ENCODE peak calls at places on chromosome 5, in nine cellular contexts. U is body of pancreas; P is naive thymus-derived CD4-positive, alpha-beta T cell; W is OCI-LY7; D is transverse colon; F is HCT116; C is neuronal stem cell; I is trophoblast cell; Z is SK-N-SH. K is an unnamed sample. For H3K36me3, the result is how much of the 10 kb centered on the place peaks cover.

GRCh38 chr5:99674086-99674485 is 745.3 kb upstream of the CHD1 start:
- DNase-seq in U (no peak), P (no peak), W (no peak), D (no peak), F (no peak), C (no peak), I (no peak), Z (no peak), K (no peak)

GRCh38 chr5:179905144-179905526 is 2.6 kb downstream of the TBC1D9B start:
- DNase-seq in U (no peak), P (no peak), W (no peak), D (no peak), F (no peak), C (no peak), I (no peak), Z (no peak), K (no peak)

GRCh38 chr5:160030631-160031377 is 21.9 kb downstream of the TTC1 start:
- DNase-seq in U (no peak), P (no peak), W (no peak), D (no peak), F (no peak), C (no peak), I (no peak), Z (peak), K (no peak)

GRCh38 chr5:54601832-54602231 is 84.3 kb downstream of the SNX18 start:
- DNase-seq in U (no peak), P (no peak), W (no peak), D (no peak), F (no peak), C (no peak), I (peak), Z (no peak), K (no peak)

GRCh38 chr5:67805666-67806348 is 409.7 kb upstream of the PIK3R1 start:
- DNase-seq in U (no peak), P (no peak), W (no peak), D (no peak), F (no peak), C (peak), I (peak), Z (no peak), K (no peak)

GRCh38 chr5:24681106-24681505 is 36.3 kb upstream of the CDH10 start:
- DNase-seq in U (no peak), P (no peak), W (no peak), D (no peak), F (no peak), C (no peak), I (no peak), Z (no peak), K (no peak)

GRCh38 chr5:61202213-61202612 is 39.9 kb upstream of the SMIM15 start:
- DNase-seq in U (no peak), P (no peak), W (no peak), D (no peak), F (no peak), C (no peak), I (no peak), Z (no peak), K (no peak)

GRCh38 chr5:79135790-79136553 is 24.4 kb downstream of the BHMT start:
- DNase-seq in U (no peak), P (no peak), W (no peak), D (no peak), F (no peak), C (no peak), I (no peak), Z (no peak), K (no peak)

GRCh38 chr5:95810305-95811125 is 12.0 kb downstream of the GLRX start:
- DNase-seq in U (no peak), P (peak), W (no peak), D (no peak), F (no peak), C (no peak), I (no peak), Z (no peak), K (no peak)

GRCh38 chr5:144309265-144309664 is 138.6 kb downstream of the KCTD16 start:
- DNase-seq in U (peak), P (no peak), W (no peak), D (no peak), F (no peak), C (no peak), I (no peak), Z (no peak), K (no peak)

GRCh38 chr5:127844631-127845030 is 141.4 kb downstream of the CCDC192 start:
- DNase-seq in U (no peak), P (no peak), W (no peak), D (peak), F (no peak), C (no peak), I (no peak), Z (no peak), K (no peak)

GRCh38 chr5:137486707-137487106 is 12.4 kb downstream of the SPOCK1 start:
- DNase-seq in U (peak), P (no peak), W (no peak), D (no peak), F (no peak), C (no peak), I (no peak), Z (no peak), K (no peak)

GRCh38 chr5:9033524-9033923 is 512.4 kb downstream of the SEMA5A start:
- DNase-seq in U (no peak), P (no peak), W (no peak), D (no peak), F (no peak), C (no peak), I (no peak), Z (no peak), K (no peak)

GRCh38 chr5:169003721-169004481 is 297.0 kb downstream of the SLIT3 start:
- DNase-seq in U (no peak), P (no peak), W (no peak), D (no peak), F (no peak), C (no peak), I (no peak), Z (peak), K (no peak)

GRCh38 chr5:127011151-127011550 is 19.2 kb downstream of the MARCHF3 start:
- DNase-seq in U (no peak), P (no peak), W (no peak), D (no peak), F (no peak), C (no peak), I (no peak), Z (no peak), K (no peak)

GRCh38 chr5:90097082-90097477 is 312.5 kb downstream of the CETN3 start:
- DNase-seq in U (no peak), P (no peak), W (no peak), D (no peak), F (no peak), C (no peak), I (peak), Z (no peak), K (no peak)

GRCh38 chr5:73823508-73823925 is 197.5 kb downstream of the ARHGEF28 start:
- DNase-seq in U (peak), P (no peak), W (no peak), D (no peak), F (no peak), C (no peak), I (no peak), Z (no peak), K (no peak)

GRCh38 chr5:169944922-169945675 is 35.2 kb downstream of the INSYN2B start:
- DNase-seq in U (no peak), P (no peak), W (no peak), D (no peak), F (no peak), C (no peak), I (no peak), Z (no peak), K (no peak)

GRCh38 chr5:19987594-19988345 is at the start of gene CDH18:
- DNase-seq in U (peak), P (no peak), W (no peak), D (no peak), F (no peak), C (peak), I (peak), Z (peak), K (peak)

GRCh38 chr5:19047277-19047676 is 940.7 kb downstream of the CDH18 start:
- DNase-seq in U (no peak), P (no peak), W (no peak), D (no peak), F (no peak), C (no peak), I (no peak), Z (no peak), K (peak)

GRCh38 chr5:127757576-127757975 is 54.4 kb downstream of the CCDC192 start:
- DNase-seq in U (peak), P (no peak), W (peak), D (peak), F (peak), C (peak), I (peak), Z (peak), K (no peak)

GRCh38 chr5:177468329-177469058 is 4.9 kb downstream of the DBN1 start:
- DNase-seq in U (no peak), P (no peak), W (no peak), D (no peak), F (no peak), C (no peak), I (peak), Z (no peak), K (no peak)

GRCh38 chr5:172490739-172491461 is 36.6 kb upstream of the SH3PXD2B start:
- DNase-seq in U (no peak), P (no peak), W (no peak), D (peak), F (no peak), C (no peak), I (no peak), Z (no peak), K (no peak)

GRCh38 chr5:131381011-131381410 is 117.2 kb downstream of the CDC42SE2 start:
- DNase-seq in U (no peak), P (no peak), W (no peak), D (no peak), F (no peak), C (no peak), I (peak), Z (no peak), K (no peak)

GRCh38 chr5:159971931-159972461 is 36.9 kb upstream of the TTC1 start:
- DNase-seq in U (no peak), P (no peak), W (no peak), D (peak), F (no peak), C (no peak), I (peak), Z (peak), K (no peak)

GRCh38 chr5:143061161-143061945 is 291.2 kb downstream of the ARHGAP26 start:
- DNase-seq in U (no peak), P (no peak), W (no peak), D (no peak), F (no peak), C (no peak), I (no peak), Z (no peak), K (no peak)

GRCh38 chr5:57172466-57172961 is 1.3 kb upstream of the GPBP1 start:
- DNase-seq in U (no peak), P (peak), W (peak), D (no peak), F (no peak), C (no peak), I (no peak), Z (peak), K (no peak)

GRCh38 chr5:154129013-154129412 is 61.5 kb upstream of the GALNT10 start:
- DNase-seq in U (no peak), P (no peak), W (no peak), D (no peak), F (no peak), C (no peak), I (no peak), Z (no peak), K (no peak)

GRCh38 chr5:138926688-138927448 is 51.7 kb upstream of the LRRTM2 start:
- DNase-seq in U (no peak), P (no peak), W (no peak), D (no peak), F (no peak), C (no peak), I (no peak), Z (no peak), K (no peak)

GRCh38 chr5:131281133-131281867 is 17.4 kb downstream of the CDC42SE2 start:
- DNase-seq in U (no peak), P (peak), W (no peak), D (no peak), F (no peak), C (no peak), I (peak), Z (no peak), K (no peak)

GRCh38 chr5:156380846-156381245 is 53.9 kb downstream of the SGCD start:
- DNase-seq in U (no peak), P (no peak), W (no peak), D (no peak), F (no peak), C (no peak), I (peak), Z (no peak), K (no peak)

GRCh38 chr5:16681761-16682335 is 65.1 kb upstream of the RETREG1 start:
- DNase-seq in U (no peak), P (no peak), W (no peak), D (no peak), F (no peak), C (no peak), I (no peak), Z (no peak), K (no peak)

GRCh38 chr5:175216991-175217390 is 227.0 kb downstream of the DRD1 start:
- DNase-seq in U (no peak), P (no peak), W (no peak), D (no peak), F (no peak), C (no peak), I (peak), Z (no peak), K (no peak)

DNA sequence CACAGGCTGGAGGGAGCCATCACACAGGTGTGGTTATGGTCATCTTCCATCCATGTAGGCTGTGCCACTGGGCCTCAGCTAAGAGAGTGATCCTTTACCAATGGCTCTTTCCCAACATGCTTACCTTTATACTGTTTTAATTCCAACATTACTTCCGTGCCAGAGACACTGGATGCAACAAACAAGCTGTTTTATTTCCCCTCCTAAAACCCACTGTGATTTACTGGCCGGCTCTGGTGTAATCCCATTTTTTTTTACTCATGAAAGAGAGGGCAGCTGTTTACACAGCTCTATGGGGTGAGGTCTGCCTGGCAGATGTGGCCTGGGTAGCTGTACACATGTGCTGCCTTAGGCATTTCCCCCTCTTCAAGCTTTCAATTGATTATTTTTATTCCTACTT is 58.5 kb downstream of the MACROH2A1 start:
- DNase-seq in U (no peak), P (no peak), W (no peak), D (no peak), F (no peak), C (no peak), I (no peak), Z (peak), K (no peak)
- H3K36me3 ChIP-seq in U (under half), P (under half), W (half or more), D (under half), F (half or more), C (half or more), I (half or more), Z (under half), K (under half)

GRCh38 chr5:116465411-116465810 is 109.2 kb downstream of the SEMA6A start:
- DNase-seq in U (no peak), P (no peak), W (no peak), D (no peak), F (no peak), C (no peak), I (no peak), Z (no peak), K (no peak)
- H3K36me3 ChIP-seq in U (under half), P (under half), W (under half), D (under half), F (under half), C (under half), I (under half), Z (under half), K (under half)

DNA sequence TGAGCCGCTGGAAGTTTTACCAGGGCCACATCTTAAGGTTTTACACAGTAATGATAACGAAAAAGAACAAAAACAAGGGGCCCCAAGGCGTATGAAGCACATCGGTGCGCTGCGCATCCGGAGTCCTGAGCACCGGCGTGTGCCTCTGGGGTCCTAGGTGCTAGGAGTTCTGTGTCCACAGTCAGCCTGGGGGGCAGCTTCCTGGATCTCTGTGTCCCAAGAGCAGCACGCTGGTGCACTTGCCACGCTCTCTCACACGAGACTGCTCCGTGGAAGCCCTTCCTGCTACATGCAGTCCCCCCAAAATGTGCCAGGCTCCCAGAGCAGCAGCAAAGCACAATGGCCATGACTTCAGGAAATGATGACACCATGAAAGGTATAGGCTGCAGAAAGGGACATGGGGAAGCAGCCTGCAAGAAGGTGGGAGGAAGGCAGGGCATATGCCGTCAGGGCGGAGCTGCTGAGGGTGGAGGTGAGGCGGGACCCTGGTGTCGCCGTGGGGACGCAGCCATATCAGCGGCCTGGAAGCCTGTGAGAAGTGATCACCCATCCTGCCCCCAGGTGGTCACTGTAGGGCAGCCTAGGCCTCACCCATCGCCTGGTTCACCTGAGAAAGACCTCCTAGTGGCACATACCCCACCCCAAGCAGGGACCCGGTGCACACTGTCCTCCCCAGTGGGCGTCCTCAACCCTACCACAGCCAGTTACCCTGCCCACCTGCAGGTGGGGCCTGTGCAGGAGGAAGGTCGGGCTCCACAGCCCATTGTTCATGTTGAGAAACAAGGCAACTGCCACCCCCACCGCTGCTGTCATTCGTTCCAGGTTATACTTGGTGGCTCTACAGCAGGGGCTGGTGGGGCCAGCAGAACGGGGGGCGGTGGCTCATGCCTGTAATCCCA is 23.6 kb upstream of the SLC6A3 start:
- DNase-seq in U (no peak), P (no peak), W (no peak), D (no peak), F (no peak), C (no peak), I (no peak), Z (no peak), K (no peak)
- H3K36me3 ChIP-seq in U (under half), P (under half), W (half or more), D (under half), F (under half), C (half or more), I (half or more), Z (under half), K (half or more)

DNA sequence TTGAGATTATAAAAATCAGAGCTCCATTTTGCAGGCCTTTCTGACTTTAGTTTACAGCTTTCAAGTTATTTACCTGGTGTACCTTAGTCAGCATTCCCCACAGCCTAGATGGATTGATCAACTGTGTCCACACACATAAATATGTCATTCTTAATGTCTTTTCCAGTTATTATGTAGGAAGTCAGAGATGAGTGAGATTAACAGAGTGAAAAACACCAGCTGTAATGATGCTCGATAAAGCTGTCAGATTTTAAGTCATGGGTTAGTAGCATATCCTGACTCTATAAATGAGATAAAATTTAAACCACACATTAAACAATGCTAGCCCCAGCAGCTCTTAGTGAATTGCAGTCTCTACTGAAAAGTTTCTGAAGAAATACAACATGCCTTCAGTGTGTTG is 48.9 kb downstream of the NUDT12 start:
- DNase-seq in U (no peak), P (no peak), W (no peak), D (no peak), F (no peak), C (no peak), I (no peak), Z (peak), K (no peak)
- H3K36me3 ChIP-seq in U (under half), P (under half), W (under half), D (under half), F (under half), C (under half), I (under half), Z (under half), K (under half)

GRCh38 chr5:32109236-32109635 is 64.9 kb downstream of the GOLPH3 start:
- DNase-seq in U (no peak), P (no peak), W (no peak), D (no peak), F (no peak), C (no peak), I (peak), Z (no peak), K (no peak)
- H3K36me3 ChIP-seq in U (under half), P (under half), W (half or more), D (under half), F (under half), C (under half), I (under half), Z (half or more), K (under half)

K was measured in iPS DF 6.9.